ENCODE peak calls at places on chromosomes 5 and 9, in ten cellular contexts. S, V, I, C, P, M, D, A, O and J are unnamed samples.

GRCh38 chr5:171405615-171406014 is 13.8 kb upstream of the FGF18 start:
- DNase-seq in I (no peak), V (no peak), C (no peak), S (no peak), M (no peak), P (no peak), A (no peak), D (peak), O (no peak), J (no peak)

GRCh38 chr9:89122944-89123343 is 55.7 kb downstream of the SHC3 start:
- DNase-seq in M (no peak), O (no peak), P (no peak), A (no peak), D (peak), I (no peak), V (no peak), C (no peak), S (no peak), J (no peak)

GRCh38 chr5:26009742-26010141 is 1028.6 kb downstream of the CDH9 start:
- DNase-seq in S (no peak), D (no peak), I (no peak), C (no peak), A (no peak), O (no peak), V (no peak), P (peak), M (no peak), J (no peak)

GRCh38 chr5:149237662-149238061 is 34.0 kb upstream of the AFAP1L1 start:
- DNase-seq in O (no peak), A (no peak), M (no peak), V (no peak), S (no peak), D (no peak), I (no peak), C (no peak), P (no peak), J (no peak)

GRCh38 chr5:153884266-153884957 is 154.3 kb downstream of the FAM114A2 start:
- DNase-seq in I (no peak), S (no peak), M (no peak), O (no peak), C (no peak), D (no peak), P (no peak), A (no peak), V (no peak), J (no peak)

GRCh38 chr5:113255579-113256210 is 179.1 kb downstream of the TSSK1B start:
- DNase-seq in V (no peak), P (no peak), O (no peak), A (no peak), S (no peak), I (no peak), M (no peak), C (no peak), D (no peak), J (no peak)

GRCh38 chr5:51652980-51653379 is 269.7 kb downstream of the ISL1 start:
- DNase-seq in D (no peak), I (no peak), A (no peak), M (no peak), O (no peak), P (no peak), V (no peak), S (no peak), C (no peak), J (no peak)

GRCh38 chr9:36401179-36401740 is 1.2 kb upstream of the RNF38 start:
- DNase-seq in V (peak), A (peak), D (no peak), M (peak), C (no peak), O (no peak), P (peak), S (no peak), I (peak), J (peak)

GRCh38 chr5:116771466-116772151 is 197.0 kb upstream of the SEMA6A start:
- DNase-seq in I (no peak), C (no peak), M (no peak), S (no peak), P (no peak), O (peak), D (no peak), A (no peak), V (no peak), J (peak)

GRCh38 chr9:28093141-28093540 is 519.9 kb upstream of the C9orf72 start:
- DNase-seq in V (no peak), M (no peak), A (no peak), O (no peak), P (no peak), I (no peak), S (no peak), D (no peak), C (no peak), J (no peak)

GRCh38 chr5:149049371-149049781 is 13.5 kb downstream of the SH3TC2 start:
- DNase-seq in V (no peak), D (no peak), C (no peak), I (no peak), S (no peak), M (no peak), O (no peak), A (no peak), P (no peak), J (no peak)

DNA sequence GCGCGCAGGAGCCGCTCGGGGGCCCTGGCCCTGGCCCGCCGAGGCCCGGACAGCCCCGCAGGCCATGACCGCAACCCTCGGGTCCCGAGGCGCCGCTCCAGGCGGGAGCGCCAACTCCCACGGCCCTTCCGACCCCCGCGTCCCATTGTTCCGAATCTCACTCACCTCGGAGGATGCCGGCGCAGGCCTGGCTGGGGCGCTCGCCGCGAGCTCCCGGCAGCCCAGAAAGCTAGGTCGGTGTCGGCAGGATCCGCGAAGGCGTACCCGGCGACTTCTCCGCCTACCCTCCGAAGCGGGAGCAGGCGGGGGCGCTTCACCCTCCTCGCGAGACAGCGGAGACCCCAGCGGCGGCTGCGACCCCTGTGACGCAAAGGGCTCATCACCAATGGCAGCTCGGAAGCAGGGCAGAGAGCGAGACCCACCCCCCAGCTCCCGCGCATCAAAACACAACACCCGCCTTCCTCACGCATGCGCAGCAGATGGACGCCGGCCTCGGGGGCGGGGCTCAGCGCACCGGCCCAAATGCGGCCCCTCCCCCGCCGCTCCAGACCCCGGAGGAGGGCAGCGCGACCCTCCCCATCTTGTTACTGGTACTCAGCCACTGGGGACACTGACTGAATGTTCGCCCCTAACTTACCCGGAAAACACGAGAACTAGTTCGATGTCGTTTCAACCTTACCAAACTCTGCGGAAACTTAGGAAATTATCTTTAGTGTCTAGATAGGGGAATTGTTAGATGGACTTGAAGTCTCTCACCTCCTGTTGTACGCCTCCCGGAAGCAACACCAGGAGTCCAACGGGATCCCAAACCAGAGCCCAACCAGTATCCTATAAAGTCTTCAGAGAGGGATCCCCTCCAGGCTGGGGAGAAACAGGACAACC is 1.3 kb upstream of the SMIM27 start:
- DNase-seq in V (peak), P (peak), A (peak), M (peak), I (peak), D (peak), C (peak), O (peak), S (peak), J (peak)
- TF ChIP-seq POLR2A in V (peak), P (no peak), A (peak), M (peak), I (no peak), D (peak), C (peak), O (peak), S (no peak), J (peak)

GRCh38 chr5:170336065-170336464 is 38.5 kb upstream of the LCP2 start:
- DNase-seq in I (no peak), C (no peak), V (no peak), M (no peak), S (no peak), A (no peak), P (no peak), D (no peak), O (no peak), J (no peak)

GRCh38 chr5:170337055-170337454 is 39.5 kb upstream of the LCP2 start:
- DNase-seq in O (no peak), S (no peak), P (no peak), V (no peak), D (peak), A (no peak), M (no peak), C (no peak), I (no peak), J (no peak)

GRCh38 chr5:170332058-170332457 is 34.5 kb upstream of the LCP2 start:
- DNase-seq in D (no peak), S (no peak), P (no peak), M (no peak), A (no peak), C (no peak), O (no peak), V (no peak), I (no peak), J (no peak)

GRCh38 chr5:170330568-170331054 is 33.0 kb upstream of the LCP2 start:
- DNase-seq in S (no peak), P (no peak), V (no peak), A (no peak), O (no peak), M (no peak), C (no peak), I (no peak), D (peak), J (no peak)

DNA sequence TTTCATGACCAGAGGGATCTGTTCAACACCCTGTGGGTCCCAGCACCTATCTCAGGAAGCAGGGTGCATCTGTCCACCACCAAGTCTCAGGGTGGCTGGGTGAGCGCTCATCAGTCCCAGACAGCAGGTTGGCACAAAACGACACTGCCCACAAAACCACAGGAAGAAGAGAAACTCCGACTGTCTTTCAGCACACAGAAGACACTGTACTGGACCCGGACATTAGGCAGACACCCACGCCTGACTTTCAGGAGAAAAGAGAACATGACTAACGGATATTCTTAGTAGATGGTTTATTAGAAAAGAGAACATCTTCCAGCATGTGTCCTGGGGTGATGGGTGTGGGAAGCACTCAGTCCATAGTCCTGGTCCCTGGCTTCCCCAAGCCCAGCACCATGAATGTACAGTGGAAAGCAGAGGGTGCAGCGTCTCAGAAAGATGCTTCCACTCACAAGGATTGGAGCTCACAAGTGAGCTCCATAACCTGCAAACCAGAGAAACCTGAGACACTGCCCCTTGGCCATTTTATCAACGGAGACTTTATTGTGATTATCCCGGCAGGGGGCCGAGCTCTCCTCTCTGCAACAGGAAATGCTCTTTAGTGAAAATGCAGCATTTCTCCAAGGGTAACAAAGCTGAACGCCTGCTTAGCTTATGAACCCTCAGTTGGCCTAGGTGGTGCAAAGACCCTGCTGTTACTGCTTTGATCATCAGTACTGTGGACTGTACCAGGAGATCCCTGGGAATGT is 35.8 kb upstream of the LCP2 start:
- DNase-seq in S (no peak), M (no peak), A (peak), C (no peak), D (peak), O (peak), I (no peak), V (peak), P (no peak), J (peak)
- TF ChIP-seq POLR2A in S (no peak), M (no peak), A (no peak), C (no peak), D (no peak), O (no peak), I (no peak), V (no peak), P (no peak), J (peak)

GRCh38 chr9:128124873-128125574 is 2.5 kb downstream of the PTGES2 start:
- DNase-seq in I (no peak), P (peak), V (peak), D (peak), M (no peak), O (no peak), S (peak), A (peak), C (peak), J (peak)

GRCh38 chr9:128125575-128126354 is 1.8 kb downstream of the PTGES2 start:
- DNase-seq in A (no peak), V (no peak), I (no peak), P (no peak), O (no peak), D (peak), S (peak), M (no peak), C (no peak), J (no peak)

GRCh38 chr9:128127568-128127989 is at the start of gene PTGES2:
- DNase-seq in P (peak), D (peak), A (peak), S (peak), V (no peak), I (peak), O (peak), C (peak), M (peak), J (peak)

GRCh38 chr9:128128836-128129590 is 1.5 kb upstream of the PTGES2 start:
- DNase-seq in A (no peak), C (no peak), M (no peak), S (peak), D (no peak), O (no peak), V (no peak), P (no peak), I (no peak), J (no peak)

GRCh38 chr9:128127990-128128835 is 684 bp upstream of the PTGES2 start:
- DNase-seq in O (peak), A (peak), I (peak), D (peak), M (peak), S (peak), C (peak), P (peak), V (peak), J (peak)
- TF ChIP-seq POLR2A in O (no peak), A (peak), I (no peak), D (no peak), M (no peak), S (no peak), C (no peak), P (peak), V (peak), J (no peak)

DNA sequence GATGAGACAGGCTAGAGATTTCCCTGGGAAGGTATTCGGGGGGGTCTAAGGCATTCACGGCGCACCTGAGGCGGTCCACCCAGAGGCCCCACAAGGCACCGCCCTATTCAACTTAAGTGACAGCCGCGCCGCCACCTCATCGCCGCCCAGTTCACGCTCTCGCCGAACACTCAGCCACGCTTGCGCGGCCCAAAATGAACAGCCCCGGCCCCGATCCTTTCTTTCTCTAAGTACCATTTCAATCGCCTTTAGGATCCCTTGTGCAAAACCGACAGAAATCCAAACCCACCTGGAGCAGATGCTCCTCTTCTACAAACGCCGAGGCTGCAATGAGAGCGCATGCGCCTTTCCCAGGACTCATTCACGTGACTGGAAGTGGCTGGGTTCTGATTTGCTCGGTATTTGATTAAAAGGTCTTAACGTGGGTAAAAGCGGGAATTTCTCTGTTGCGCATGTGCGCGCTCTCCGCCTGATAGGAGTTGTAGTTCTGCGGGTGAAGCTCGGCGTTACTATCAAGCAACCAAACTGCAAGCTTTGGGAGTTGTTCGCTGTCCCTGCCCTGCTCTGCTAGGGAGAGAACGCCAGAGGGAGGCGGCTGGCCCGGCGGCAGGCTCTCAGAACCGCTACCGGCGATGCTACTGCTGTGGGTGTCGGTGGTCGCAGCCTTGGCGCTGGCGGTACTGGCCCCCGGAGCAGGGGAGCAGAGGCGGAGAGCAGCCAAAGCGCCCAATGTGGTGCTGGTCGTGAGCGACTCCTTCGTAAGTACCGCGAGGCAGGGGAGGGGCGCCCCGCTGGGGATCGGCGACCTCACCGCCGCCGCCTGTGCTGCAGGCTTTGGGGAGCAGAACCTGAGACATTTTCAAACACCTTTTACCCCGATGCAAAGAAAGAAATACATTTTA is at the start of the genes ARSK and SKIC3:
- DNase-seq in A (peak), P (peak), V (peak), D (peak), S (peak), M (peak), I (peak), O (peak), C (peak), J (peak)
- TF ChIP-seq POLR2A in A (peak), P (peak), V (peak), D (peak), S (no peak), M (peak), I (peak), O (no peak), C (peak), J (peak)